ENCODE peak calls at places on chromosomes 7 and 10, in six cellular contexts. P is IMR-90, D is transverse colon, X is Karpas-422, I is heart right ventricle, W is Caco-2. A is an unnamed sample.

GRCh38 chr10:10499839-10500238 is 517.8 kb upstream of the CELF2 start:
- DNase-seq in P (peak; percentile 79), D (no peak), X (no peak), I (no peak), W (no peak), A (peak; percentile 77)

GRCh38 chr10:91251430-91252056 is 31.1 kb downstream of the PCGF5 start:
- DNase-seq in W (peak; percentile 53), P (peak; percentile 62), D (peak; percentile 52), I (no peak), X (peak; percentile 61), A (peak; percentile 70)

GRCh38 chr7:121447939-121448338 is 51.8 kb upstream of the FAM3C start:
- DNase-seq in W (no peak), P (no peak), D (no peak), X (no peak), I (no peak), A (no peak)

GRCh38 chr7:26153246-26153822 is 1.3 kb downstream of the NFE2L3 start:
- DNase-seq in I (no peak), X (no peak), W (peak; percentile 32), P (no peak), D (peak; percentile 23), A (peak; percentile 24)

GRCh38 chr10:7872041-7872442 is 53.7 kb downstream of the TAF3 start:
- DNase-seq in X (peak; percentile 66), W (peak; percentile 21), I (no peak), D (no peak), P (peak; percentile 11), A (peak; percentile 37)

GRCh38 chr10:8254350-8254749 is 199.9 kb downstream of the GATA3 start:
- DNase-seq in D (no peak), X (no peak), P (no peak), W (no peak), I (no peak), A (no peak)

GRCh38 chr10:16853201-16853600 is 36.0 kb upstream of the RSU1 start:
- DNase-seq in X (no peak), I (no peak), P (peak; percentile 68), W (peak; percentile 12), D (no peak), A (peak; percentile 50)

GRCh38 chr7:114140561-114140960 is 221.8 kb upstream of the PPP1R3A start:
- DNase-seq in W (no peak), D (no peak), P (no peak), X (no peak), I (no peak), A (no peak)

GRCh38 chr10:6497524-6498140 is 82.4 kb downstream of the PRKCQ start:
- DNase-seq in W (no peak), I (no peak), P (no peak), D (no peak), X (no peak), A (no peak)

GRCh38 chr7:142603870-142604448 is 145.3 kb upstream of the PRSS1 start:
- DNase-seq in P (peak; percentile 63), X (peak; percentile 81), D (peak; percentile 37), W (peak; percentile 65), I (no peak), A (peak; percentile 52)

GRCh38 chr10:78960316-78960800 is 108.4 kb upstream of the ZMIZ1 start:
- DNase-seq in D (peak; percentile 66), I (peak; percentile 45), W (no peak), X (no peak), P (peak; percentile 90), A (peak; percentile 86)

GRCh38 chr10:61961278-61961677 is 59.8 kb downstream of the ARID5B start:
- DNase-seq in D (no peak), I (no peak), W (no peak), P (no peak), X (no peak), A (no peak)

GRCh38 chr10:24390746-24391145 is 181.8 kb downstream of the KIAA1217 start:
- DNase-seq in W (no peak), I (no peak), X (no peak), P (peak; percentile 25), D (no peak), A (no peak)

GRCh38 chr7:145582742-145583303 is 533.8 kb upstream of the CNTNAP2 start:
- DNase-seq in D (no peak), W (no peak), P (no peak), I (no peak), X (no peak), A (no peak)

GRCh38 chr10:133454204-133454893 is 604 bp downstream of the SCART1 start:
- DNase-seq in D (no peak), I (no peak), P (no peak), W (no peak), X (no peak), A (no peak)

GRCh38 chr10:133456041-133456951 is 2.6 kb downstream of the SCART1 start:
- DNase-seq in D (no peak), X (no peak), I (no peak), W (no peak), P (no peak), A (no peak)

GRCh38 chr10:133455196-133455595 is 1.5 kb downstream of the SCART1 start:
- DNase-seq in I (no peak), P (no peak), X (no peak), W (no peak), D (no peak), A (no peak)

GRCh38 chr10:133457100-133457841 is 3.5 kb downstream of the SCART1 start:
- DNase-seq in W (no peak), I (no peak), P (no peak), X (no peak), D (no peak), A (no peak)

GRCh38 chr10:133455611-133456031 is 1.9 kb downstream of the SCART1 start:
- DNase-seq in W (no peak), P (no peak), X (no peak), I (no peak), D (no peak), A (no peak)
- H3K9me3 ChIP-seq in W (no peaks in the 10 kb centered on the region), P (no peaks in the 10 kb centered on the region), X (no peaks in the 10 kb centered on the region), I (no peaks in the 10 kb centered on the region), D (no peaks in the 10 kb centered on the region), A (no peaks in the 10 kb centered on the region)

GRCh38 chr10:93074597-93075368 is 1.1 kb downstream of the CYP26A1 start:
- DNase-seq in W (no peak), D (no peak), X (no peak), I (no peak), P (no peak), A (no peak)

GRCh38 chr10:93073539-93074136 is at the start of gene CYP26A1:
- DNase-seq in P (no peak), X (peak; percentile 42), I (no peak), W (peak; percentile 57), D (no peak), A (no peak)

GRCh38 chr10:93076871-93077270 is 3.2 kb downstream of the CYP26A1 start:
- DNase-seq in I (no peak), X (no peak), W (no peak), P (no peak), D (no peak), A (no peak)

GRCh38 chr10:93074137-93074596 is 474 bp downstream of the CYP26A1 start:
- DNase-seq in X (peak; percentile 56), I (no peak), D (no peak), P (no peak), W (peak; percentile 54), A (no peak)

GRCh38 chr10:93075369-93076221 is 1.9 kb downstream of the CYP26A1 start:
- DNase-seq in W (no peak), D (no peak), I (no peak), X (no peak), P (no peak), A (no peak)
- H3K4me1 ChIP-seq in W (peaks cover 32% of the 10 kb centered on the region), D (peaks cover 36% of the 10 kb centered on the region), I (peaks cover 9% of the 10 kb centered on the region), X (peaks cover 4% of the 10 kb centered on the region), P (peaks cover 7% of the 10 kb centered on the region), A (no peaks in the 10 kb centered on the region)

GRCh38 chr7:135718219-135718618 is 9.8 kb downstream of the SLC13A4 start:
- DNase-seq in D (no peak), P (no peak), X (no peak), I (no peak), W (no peak), A (no peak)
- H3K27me3 ChIP-seq in D (no peaks in the 10 kb centered on the region), P (no peaks in the 10 kb centered on the region), X (no peaks in the 10 kb centered on the region), I (no peaks in the 10 kb centered on the region), W (peaks cover 1% of the 10 kb centered on the region), A (no peaks in the 10 kb centered on the region)

DNA sequence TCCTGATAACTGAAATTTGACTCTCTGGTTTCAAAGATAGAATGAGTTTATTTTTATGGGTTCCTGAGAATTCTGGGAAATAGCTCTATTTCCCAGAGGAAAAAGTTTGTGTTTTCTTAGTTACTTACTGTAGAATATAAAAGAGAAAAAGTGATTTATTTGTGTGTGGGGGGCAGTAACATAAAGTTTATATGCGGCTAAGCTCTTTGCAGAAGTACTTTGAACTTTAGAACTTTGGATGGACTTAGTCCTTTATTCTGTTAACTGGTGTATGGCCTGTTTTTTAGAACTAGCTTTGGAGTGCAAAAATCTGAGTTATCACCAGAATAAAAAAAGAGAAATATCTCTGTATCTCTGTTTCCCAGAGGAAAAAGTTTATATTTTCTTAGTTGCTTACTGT is 157.2 kb downstream of the BBS9 start:
- DNase-seq in W (no peak), I (no peak), D (no peak), P (no peak), X (no peak), A (no peak)
- H3K9me3 ChIP-seq in W (no peaks in the 10 kb centered on the region), I (no peaks in the 10 kb centered on the region), D (peaks cover 6% of the 10 kb centered on the region), P (peaks cover 4% of the 10 kb centered on the region), X (no peaks in the 10 kb centered on the region), A (no peaks in the 10 kb centered on the region)

GRCh38 chr7:28572321-28573058 is 160.2 kb downstream of the CREB5 start:
- DNase-seq in I (no peak), P (no peak), W (no peak), X (peak; percentile 85), D (no peak), A (no peak)

GRCh38 chr7:28573751-28574295 is 161.5 kb downstream of the CREB5 start:
- DNase-seq in D (no peak), W (no peak), X (peak; percentile 84), P (peak; percentile 42), I (no peak), A (peak; percentile 92)

GRCh38 chr7:28573059-28573553 is 160.8 kb downstream of the CREB5 start:
- DNase-seq in W (no peak), D (peak; percentile 12), I (no peak), X (peak; percentile 86), P (peak; percentile 47), A (peak; percentile 40)

GRCh38 chr7:28571405-28571804 is 159.1 kb downstream of the CREB5 start:
- DNase-seq in D (no peak), P (no peak), I (no peak), W (no peak), X (peak; percentile 58), A (no peak)

DNA sequence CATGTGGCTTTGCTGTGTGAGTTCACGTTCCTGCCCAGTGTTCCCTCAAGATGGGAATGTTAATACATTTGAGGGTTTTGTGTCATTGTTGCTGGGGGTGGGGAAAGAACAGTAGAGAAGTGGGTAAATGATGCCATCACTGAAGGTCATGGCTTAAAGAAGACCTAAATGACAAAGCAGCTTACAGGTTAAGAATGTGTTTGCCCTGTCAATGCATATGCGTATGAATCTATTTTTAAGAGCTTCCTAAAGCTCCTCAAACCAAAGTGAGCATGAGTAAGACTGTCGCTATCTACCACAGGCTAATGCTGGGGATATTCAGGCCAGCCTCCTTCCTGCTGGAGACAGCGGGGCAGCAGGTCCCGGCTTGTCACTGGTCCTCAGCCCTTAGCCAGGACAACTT is 162.9 kb downstream of the CREB5 start:
- DNase-seq in P (peak; percentile 22), I (no peak), X (no peak), D (no peak), W (no peak), A (peak; percentile 12)
- H3K4me1 ChIP-seq in P (peaks cover 3% of the 10 kb centered on the region), I (no peaks in the 10 kb centered on the region), X (peaks cover 67% of the 10 kb centered on the region), D (peaks cover 7% of the 10 kb centered on the region), W (peaks cover 9% of the 10 kb centered on the region), A (peaks cover 2% of the 10 kb centered on the region)

A was measured in fibroblast of lung.